ENCODE peak calls at places on chromosomes 7 and 10, in four cellular contexts. J is vagina, H is epithelial cell of esophagus, G is psoas muscle. Q is an unnamed sample.

GRCh38 chr7:134685250-134685649 is 38.6 kb downstream of the BPGM start:
- DNase-seq in J (no peak), H (peak; percentile 53), G (no peak), Q (no peak)

GRCh38 chr7:16652888-16653287 is 6.9 kb downstream of the BZW2 start:
- DNase-seq in J (no peak), H (peak; percentile 97), G (no peak), Q (no peak)

GRCh38 chr10:12828736-12829135 is 172.8 kb downstream of the CCDC3 start:
- DNase-seq in J (no peak), H (no peak), G (no peak), Q (no peak)

GRCh38 chr10:72257051-72257892 is 16.5 kb upstream of the DDIT4 start:
- DNase-seq in J (no peak), H (no peak), G (no peak), Q (no peak)

GRCh38 chr10:129775681-129776080 is 188.4 kb downstream of the EBF3 start:
- DNase-seq in J (no peak), H (no peak), G (no peak), Q (no peak)

GRCh38 chr10:15744217-15744865 is 24.6 kb upstream of the ITGA8 start:
- DNase-seq in J (no peak), H (peak; percentile 66), G (no peak), Q (peak; percentile 46)

GRCh38 chr10:63799511-63799910 is 278.3 kb downstream of the REEP3 start:
- DNase-seq in J (no peak), H (no peak), G (no peak), Q (no peak)

GRCh38 chr10:35359873-35360272 is 23.6 kb downstream of the CCNY start:
- DNase-seq in J (no peak), H (no peak), G (no peak), Q (no peak)

GRCh38 chr10:111890046-111890445 is 293.5 kb downstream of the GPAM start:
- DNase-seq in J (no peak), H (no peak), G (no peak), Q (no peak)

GRCh38 chr10:100735087-100735344 is 10.4 kb upstream of the PAX2 start:
- DNase-seq in J (no peak), H (no peak), G (no peak), Q (no peak)

GRCh38 chr7:42068554-42069280 is 168.3 kb downstream of the GLI3 start:
- DNase-seq in J (no peak), H (peak; percentile 32), G (no peak), Q (no peak)

GRCh38 chr10:133527779-133528271 is 662 bp downstream of the CYP2E1 start:
- DNase-seq in J (no peak), H (no peak), G (no peak), Q (no peak)
- TF ChIP-seq CTCF in J (no peak), H (no peak), G (no peak), Q (no peak)

GRCh38 chr10:5096108-5096507 is 1.9 kb downstream of the AKR1C3 start:
- DNase-seq in J (no peak), H (no peak), G (no peak), Q (no peak)
- H3K4me3 ChIP-seq in J (peak overlapping the region; percentile 42), H (no peak overlapping the region), G (peak overlapping the region; percentile 68), Q (no peak overlapping the region)

GRCh38 chr7:44221231-44221791 is 20.5 kb downstream of the YKT6 start:
- DNase-seq in J (no peak), H (no peak), G (peak; percentile 10), Q (no peak)
- TF ChIP-seq CTCF in J (no peak), H (no peak), G (no peak), Q (no peak)

GRCh38 chr10:14658331-14659122 is 116.2 kb downstream of the FAM107B start:
- DNase-seq in J (no peak), H (peak; percentile 87), G (no peak), Q (peak; percentile 28)
- H3K4me3 ChIP-seq in J (no peak overlapping the region), H (no peak overlapping the region), G (no peak overlapping the region), Q (no peak overlapping the region)

GRCh38 chr10:96402417-96403305 is 43.9 kb upstream of the OPALIN start:
- DNase-seq in J (no peak), H (no peak), G (no peak), Q (no peak)
- TF ChIP-seq CTCF in J (no peak), H (no peak), G (no peak), Q (no peak)